ENCODE peak calls at places on chromosomes 2 and 18, in five cellular contexts. S is nephron progenitor cell, N is BJ, E is OCI-LY7, Q is spleen. Z is an unnamed sample.
A peak's percentile ranks its signal among the peaks of the same experiment; 100 is the strongest.

GRCh38 chr2:239129147-239129896 is 271.5 kb downstream of the HDAC4 start:
- DNase-seq in S (no peak), Q (no peak), E (no peak), N (no peak), Z (no peak)

GRCh38 chr2:6224267-6224666 is 532.1 kb downstream of the SOX11 start:
- DNase-seq in E (peak; percentile 83), N (no peak), Q (peak; percentile 78), S (peak; percentile 41), Z (no peak)

GRCh38 chr2:197229509-197230458 is 80.8 kb downstream of the ANKRD44 start:
- DNase-seq in N (peak; percentile 50), Q (no peak), E (no peak), S (no peak), Z (no peak)

GRCh38 chr2:131105950-131106801 is 1.0 kb downstream of the PLEKHB2 start:
- DNase-seq in N (no peak), S (peak; percentile 5), Q (peak; percentile 84), E (peak; percentile 65), Z (no peak)

GRCh38 chr2:240231838-240232244 is 91.4 kb upstream of the OTOS start:
- DNase-seq in N (no peak), Q (peak; percentile 51), E (no peak), S (no peak), Z (peak; percentile 79)

GRCh38 chr18:79510731-79511141 is 115.0 kb downstream of the NFATC1 start:
- DNase-seq in S (no peak), E (no peak), N (no peak), Q (peak; percentile 75), Z (peak; percentile 81)

GRCh38 chr2:11719230-11719977 is 27.0 kb upstream of the LPIN1 start:
- DNase-seq in Q (no peak), E (no peak), N (no peak), S (no peak), Z (no peak)

GRCh38 chr18:26416652-26417150 is 131.7 kb downstream of the KCTD1 start:
- DNase-seq in E (no peak), N (no peak), S (no peak), Q (no peak), Z (peak; percentile 51)

DNA sequence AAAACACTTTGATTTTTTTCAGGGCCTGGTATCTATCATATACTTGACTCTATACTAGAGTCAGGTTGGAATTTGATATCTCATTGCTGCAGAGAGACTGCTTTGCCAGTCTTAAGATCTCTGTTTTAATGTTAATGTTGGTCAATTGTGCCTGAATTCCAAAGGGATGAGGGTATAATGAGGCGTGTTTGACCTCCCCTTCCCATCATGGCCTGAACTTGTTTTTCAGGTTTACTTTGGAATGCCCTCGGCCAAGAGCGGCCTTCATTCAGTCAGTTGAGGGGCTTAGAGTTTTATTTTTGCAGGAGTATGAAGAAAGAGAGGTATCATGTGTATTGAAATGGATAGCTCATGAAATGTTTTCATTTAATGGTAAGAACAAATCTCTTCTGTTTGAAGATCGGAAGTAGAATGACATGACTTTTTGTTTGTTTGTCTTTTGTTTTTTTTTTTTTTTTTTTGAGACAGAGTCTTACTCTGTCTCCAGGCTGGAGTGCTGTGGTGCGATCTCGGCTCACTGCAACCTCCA is 119.0 kb downstream of the KIAA1328 start:
- DNase-seq in E (no peak), N (no peak), Q (no peak), S (no peak), Z (no peak)
- TF ChIP-seq CTCF in E (no peak), N (no peak), Q (no peak), S (no peak), Z (no peak)

DNA sequence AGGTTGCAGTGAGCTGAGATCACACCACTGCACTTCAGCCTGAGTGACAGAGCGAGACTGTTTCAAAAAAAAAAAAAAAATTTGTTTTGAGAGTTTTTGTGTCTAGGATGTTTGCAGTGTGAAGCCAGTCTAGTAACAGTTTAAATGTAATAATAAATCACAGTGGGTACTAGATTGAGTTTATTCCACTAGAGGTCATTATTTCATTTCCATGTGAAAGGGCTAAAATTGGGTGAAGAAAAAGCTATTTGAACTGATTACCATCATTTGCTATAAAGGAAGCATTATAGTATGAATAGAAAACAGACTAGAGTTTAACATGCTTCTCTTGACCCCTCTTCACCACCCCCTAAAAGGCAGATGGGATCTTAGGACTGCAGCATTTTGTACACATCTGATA is 20.3 kb downstream of the SNRPD1 start:
- DNase-seq in Q (no peak), N (no peak), S (no peak), E (no peak), Z (no peak)
- TF ChIP-seq CTCF in Q (no peak), N (no peak), S (no peak), E (peak; percentile 27), Z (peak; percentile 31)

GRCh38 chr2:13193900-13194299 is 477.2 kb downstream of the TRIB2 start:
- DNase-seq in S (no peak), E (peak; percentile 23), Q (no peak), N (no peak), Z (no peak)
- TF ChIP-seq CTCF in S (peak; percentile 50), E (peak; percentile 71), Q (no peak), N (no peak), Z (peak; percentile 60)

DNA sequence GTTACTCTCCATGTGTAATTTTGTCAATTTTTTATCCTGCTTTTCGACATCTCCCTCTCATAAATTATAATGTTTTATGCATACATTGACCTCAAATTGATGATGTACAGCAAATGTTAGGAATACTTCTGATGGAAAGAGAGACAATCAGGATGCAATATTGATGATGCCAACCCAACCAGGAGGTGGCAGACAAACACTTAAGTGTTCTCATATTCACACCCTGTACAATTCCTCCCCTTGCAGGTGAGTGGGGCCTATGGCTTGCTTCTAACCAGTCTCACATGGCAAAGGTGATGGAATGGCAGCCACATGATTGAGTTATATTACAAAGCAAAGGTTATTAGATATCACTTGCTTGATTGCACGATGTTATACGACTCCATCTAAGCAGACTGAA is 594.3 kb upstream of the REG3G start:
- DNase-seq in N (no peak), S (no peak), Q (no peak), E (no peak), Z (no peak)
- TF ChIP-seq CTCF in N (no peak), S (no peak), Q (no peak), E (peak; percentile 30), Z (no peak)

Z was measured in osteocyte.